ENCODE peak calls at places on chromosomes 7 and 10, in six cellular contexts. V is IMR-90; S is breast epithelium; Z is hepatocyte; W is effector memory CD4-positive, alpha-beta T cell; E is uterus. U is an unnamed sample.

GRCh38 chr7:122301291-122301690 is 3.3 kb downstream of the FEZF1 start:
- DNase-seq in V (no peak), S (no peak), Z (no peak), W (no peak), E (no peak), U (no peak)

GRCh38 chr10:59582058-59582457 is 127.6 kb downstream of the SLC16A9 start:
- DNase-seq in V (no peak), S (no peak), Z (no peak), W (no peak), E (no peak), U (peak)

GRCh38 chr7:51263631-51264484 is 52.8 kb downstream of the COBL start:
- DNase-seq in V (no peak), S (peak), Z (peak), W (no peak), E (no peak), U (no peak)

GRCh38 chr7:143279186-143280098 is 5.3 kb upstream of the TMEM139 start:
- DNase-seq in V (peak), S (no peak), Z (peak), W (no peak), E (no peak), U (no peak)

GRCh38 chr7:47786557-47787248 is 161.6 kb downstream of the PKD1L1 start:
- DNase-seq in V (peak), S (peak), Z (peak), W (no peak), E (peak), U (peak)

GRCh38 chr7:44438851-44439250 is 51.6 kb downstream of the NUDCD3 start:
- DNase-seq in V (peak), S (no peak), Z (peak), W (no peak), E (no peak), U (no peak)

GRCh38 chr7:122302826-122303521 is 1.6 kb downstream of the FEZF1 start:
- DNase-seq in V (no peak), S (no peak), Z (no peak), W (no peak), E (no peak), U (no peak)

GRCh38 chr7:111756687-111757178 is 194.4 kb upstream of the IMMP2L start:
- DNase-seq in V (peak), S (peak), Z (peak), W (no peak), E (peak), U (peak)

GRCh38 chr7:147412782-147413186 is 1177.8 kb upstream of the C7orf33 start:
- DNase-seq in V (peak), S (no peak), Z (no peak), W (no peak), E (no peak), U (no peak)

GRCh38 chr10:81603106-81603620 is 271.8 kb upstream of the NRG3 start:
- DNase-seq in V (no peak), S (no peak), Z (no peak), W (no peak), E (no peak), U (no peak)

GRCh38 chr7:138125119-138125518 is 48.9 kb downstream of the AKR1D1 start:
- DNase-seq in V (no peak), S (no peak), Z (no peak), W (no peak), E (no peak), U (no peak)
- H3K27ac ChIP-seq in V (no peak), S (no peak), Z (peak), W (no peak), E (no peak), U (no peak)

GRCh38 chr10:70576803-70577517 is 25.6 kb downstream of the PRF1 start:
- DNase-seq in V (peak), S (no peak), Z (no peak), W (no peak), E (no peak), U (no peak)

GRCh38 chr10:70578371-70578947 is 24.1 kb downstream of the PRF1 start:
- DNase-seq in V (peak), S (no peak), Z (no peak), W (peak), E (no peak), U (no peak)

GRCh38 chr10:70575486-70575873 is 27.1 kb downstream of the PRF1 start:
- DNase-seq in V (no peak), S (no peak), Z (no peak), W (no peak), E (no peak), U (no peak)

GRCh38 chr10:70573599-70574506 is 28.7 kb downstream of the PRF1 start:
- DNase-seq in V (no peak), S (no peak), Z (no peak), W (no peak), E (no peak), U (no peak)

GRCh38 chr10:70575874-70576802 is 26.4 kb downstream of the PRF1 start:
- DNase-seq in V (no peak), S (no peak), Z (peak), W (no peak), E (no peak), U (peak)
- H3K27ac ChIP-seq in V (no peak), S (no peak), Z (no peak), W (peak), E (no peak), U (peak)

DNA sequence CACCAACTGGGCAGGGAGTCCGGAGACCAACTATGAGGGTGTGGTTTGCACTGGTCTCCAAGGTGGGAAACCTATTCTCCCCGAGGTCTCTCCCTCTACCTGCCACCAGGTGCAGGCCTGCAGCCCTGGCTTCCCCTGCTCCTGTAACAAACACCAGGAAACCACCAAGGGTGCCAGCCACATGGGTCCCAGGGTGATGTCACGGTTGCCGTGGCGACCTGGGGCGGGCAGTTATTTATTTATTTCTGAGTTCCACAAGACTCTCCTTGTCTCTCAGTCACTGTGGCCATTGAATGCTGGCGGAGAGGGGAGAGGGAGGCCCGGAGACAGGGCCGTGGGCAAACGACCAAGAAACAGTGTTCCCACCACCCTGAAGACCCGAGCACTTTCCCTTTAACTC is 27.1 kb downstream of the MMD2 start:
- DNase-seq in V (no peak), S (peak), Z (peak), W (no peak), E (no peak), U (no peak)
- H3K27ac ChIP-seq in V (no peak), S (no peak), Z (no peak), W (no peak), E (no peak), U (no peak)

GRCh38 chr10:124653811-124654651 is 90.1 kb downstream of the FAM53B start:
- DNase-seq in V (no peak), S (no peak), Z (no peak), W (no peak), E (peak), U (no peak)
- H3K27ac ChIP-seq in V (no peak), S (peak), Z (no peak), W (peak), E (peak), U (peak)

DNA sequence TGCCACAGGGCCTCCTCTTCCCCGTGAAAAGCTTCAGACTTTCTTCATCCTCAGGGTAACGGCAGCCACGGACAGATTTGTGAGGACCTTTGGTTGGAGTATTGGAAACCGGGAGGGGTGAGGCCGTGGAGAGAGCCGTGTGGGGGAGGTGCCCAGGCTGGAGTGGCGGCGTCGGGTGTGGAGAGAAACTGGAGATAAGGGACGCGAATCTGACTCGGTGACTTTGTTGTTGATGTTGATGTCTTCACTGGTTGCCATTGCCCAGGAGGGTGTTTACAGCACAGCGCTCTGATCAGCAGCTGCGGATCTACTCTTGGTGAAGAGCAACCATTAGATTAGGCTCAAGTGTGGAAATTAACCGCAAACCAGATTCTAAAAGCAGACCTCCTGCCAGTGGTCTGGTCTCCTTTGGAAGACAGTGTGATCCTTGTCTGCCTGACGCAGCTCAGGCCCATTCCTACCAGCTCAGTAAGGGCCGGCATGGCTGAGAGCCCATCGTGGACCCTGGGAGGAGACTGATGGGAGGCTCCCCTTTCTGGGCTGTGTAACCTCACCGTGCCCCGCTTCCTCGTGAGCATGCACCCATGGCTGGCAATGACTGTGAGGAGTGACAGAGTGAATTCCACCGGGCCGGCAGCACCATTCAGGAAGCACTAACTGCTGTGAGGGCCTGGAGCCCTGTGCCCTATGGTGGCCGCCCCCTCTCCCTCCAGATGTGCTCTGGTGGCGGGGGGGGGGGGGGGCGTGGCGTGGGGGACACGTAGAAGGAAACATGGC is 90.3 kb downstream of the INPP5A start:
- DNase-seq in V (peak), S (no peak), Z (peak), W (no peak), E (peak), U (peak)
- H3K27ac ChIP-seq in V (peak), S (peak), Z (peak), W (no peak), E (peak), U (peak)

DNA sequence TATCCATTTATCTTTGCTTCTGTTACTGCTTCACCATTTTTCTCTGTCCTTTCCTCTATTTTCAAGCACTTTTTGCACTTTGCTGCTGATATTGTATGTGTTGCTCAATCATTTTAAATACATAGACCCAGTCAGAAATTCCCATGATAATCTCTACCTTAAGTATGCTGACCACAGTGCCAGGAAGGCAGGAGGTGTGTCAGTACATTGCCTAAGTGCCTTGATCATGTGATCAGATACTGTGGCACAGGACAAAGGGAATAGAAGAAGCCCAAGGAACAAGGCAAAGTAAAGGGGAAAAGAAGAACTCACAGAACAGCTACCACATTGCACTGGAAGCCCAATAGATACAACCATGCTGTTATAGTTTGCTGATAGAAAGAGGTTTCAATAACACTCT is 53.7 kb upstream of the CD36 start:
- DNase-seq in V (peak), S (no peak), Z (peak), W (no peak), E (no peak), U (no peak)
- H3K27ac ChIP-seq in V (no peak), S (no peak), Z (peak), W (no peak), E (no peak), U (peak)

GRCh38 chr7:37105762-37106161 is 342.9 kb downstream of the ELMO1 start:
- DNase-seq in V (no peak), S (no peak), Z (no peak), W (no peak), E (no peak), U (no peak)
- H3K27ac ChIP-seq in V (no peak), S (no peak), Z (no peak), W (no peak), E (no peak), U (no peak)

GRCh38 chr7:129495987-129496386 is 6.3 kb upstream of the SMKR1 start:
- DNase-seq in V (no peak), S (no peak), Z (no peak), W (no peak), E (no peak), U (no peak)
- H3K27ac ChIP-seq in V (no peak), S (no peak), Z (no peak), W (no peak), E (no peak), U (no peak)

GRCh38 chr7:27161214-27161720 is 4.1 kb downstream of the HOXA9 start:
- DNase-seq in V (no peak), S (no peak), Z (peak), W (no peak), E (peak), U (peak)

GRCh38 chr7:27159278-27160146 is 3.0 kb upstream of the HOXA7 start:
- DNase-seq in V (no peak), S (no peak), Z (no peak), W (no peak), E (peak), U (peak)

GRCh38 chr7:27158436-27159277 is 2.2 kb upstream of the HOXA7 start:
- DNase-seq in V (no peak), S (no peak), Z (no peak), W (no peak), E (peak), U (no peak)

GRCh38 chr7:27160546-27161213 is 4.2 kb upstream of the HOXA7 start:
- DNase-seq in V (peak), S (peak), Z (peak), W (peak), E (peak), U (peak)

GRCh38 chr7:27160147-27160545 is 3.7 kb upstream of the HOXA7 start:
- DNase-seq in V (no peak), S (no peak), Z (peak), W (no peak), E (peak), U (peak)
- H3K27ac ChIP-seq in V (no peak), S (peak), Z (no peak), W (no peak), E (peak), U (no peak)

U was measured in left ventricle myocardium inferior.